ENCODE peak calls at places on chromosomes 2 and 18, in eight cellular contexts. One of them, this sample, is unnamed.

GRCh38 chr2:214529514-214529913 is 118.7 kb downstream of the VWC2L start:
- DNase-seq in neural crest cell: no peak
- DNase-seq in HL-60: no peak
- DNase-seq in lower lobe of right lung: no peak
- DNase-seq in osteoblast: no peak
- DNase-seq in brain microvascular endothelial cell: no peak
- DNase-seq in CD8-positive, alpha-beta T cell: no peak
- DNase-seq in breast epithelium: no peak
- DNase-seq in this sample: no peak

GRCh38 chr2:177673602-177674595 is 281.3 kb downstream of the AGPS start:
- DNase-seq in neural crest cell: no peak
- DNase-seq in HL-60: no peak
- DNase-seq in lower lobe of right lung: no peak
- DNase-seq in osteoblast: no peak
- DNase-seq in brain microvascular endothelial cell: no peak
- DNase-seq in CD8-positive, alpha-beta T cell: no peak
- DNase-seq in breast epithelium: no peak
- DNase-seq in this sample: no peak

GRCh38 chr18:67359868-67360838 is 156.4 kb downstream of the DSEL start:
- DNase-seq in neural crest cell: no peak
- DNase-seq in HL-60: no peak
- DNase-seq in lower lobe of right lung: no peak
- DNase-seq in osteoblast: peak; percentile 85
- DNase-seq in brain microvascular endothelial cell: peak; percentile 98
- DNase-seq in CD8-positive, alpha-beta T cell: no peak
- DNase-seq in breast epithelium: no peak
- DNase-seq in this sample: peak; percentile 59

GRCh38 chr18:36729197-36729596 is 99.6 kb downstream of the TPGS2 start:
- DNase-seq in neural crest cell: no peak
- DNase-seq in HL-60: no peak
- DNase-seq in lower lobe of right lung: no peak
- DNase-seq in osteoblast: no peak
- DNase-seq in brain microvascular endothelial cell: no peak
- DNase-seq in CD8-positive, alpha-beta T cell: no peak
- DNase-seq in breast epithelium: no peak
- DNase-seq in this sample: no peak

GRCh38 chr2:73268831-73269685 is 15.2 kb downstream of the FBXO41 start:
- DNase-seq in neural crest cell: no peak
- DNase-seq in HL-60: no peak
- DNase-seq in lower lobe of right lung: no peak
- DNase-seq in osteoblast: peak; percentile 95
- DNase-seq in brain microvascular endothelial cell: no peak
- DNase-seq in CD8-positive, alpha-beta T cell: peak; percentile 73
- DNase-seq in breast epithelium: peak; percentile 61
- DNase-seq in this sample: peak; percentile 81

GRCh38 chr2:18117592-18117991 is 239.1 kb downstream of the KCNS3 start:
- DNase-seq in neural crest cell: peak; percentile 25
- DNase-seq in HL-60: peak; percentile 33
- DNase-seq in lower lobe of right lung: peak; percentile 46
- DNase-seq in osteoblast: no peak
- DNase-seq in brain microvascular endothelial cell: peak; percentile 67
- DNase-seq in CD8-positive, alpha-beta T cell: no peak
- DNase-seq in breast epithelium: no peak
- DNase-seq in this sample: peak; percentile 50

GRCh38 chr2:171244970-171245782 is 84.5 kb upstream of the TLK1 start:
- DNase-seq in neural crest cell: no peak
- DNase-seq in HL-60: no peak
- DNase-seq in lower lobe of right lung: no peak
- DNase-seq in osteoblast: no peak
- DNase-seq in brain microvascular endothelial cell: peak; percentile 9
- DNase-seq in CD8-positive, alpha-beta T cell: no peak
- DNase-seq in breast epithelium: no peak
- DNase-seq in this sample: peak; percentile 30

GRCh38 chr2:880201-880970 is 70.3 kb upstream of the SNTG2 start:
- DNase-seq in neural crest cell: no peak
- DNase-seq in HL-60: no peak
- DNase-seq in lower lobe of right lung: no peak
- DNase-seq in osteoblast: peak; percentile 56
- DNase-seq in brain microvascular endothelial cell: no peak
- DNase-seq in CD8-positive, alpha-beta T cell: no peak
- DNase-seq in breast epithelium: peak; percentile 42
- DNase-seq in this sample: no peak

GRCh38 chr2:121579326-121579725 is 48.6 kb downstream of the RNU4ATAC start:
- DNase-seq in neural crest cell: no peak
- DNase-seq in HL-60: no peak
- DNase-seq in lower lobe of right lung: no peak
- DNase-seq in osteoblast: no peak
- DNase-seq in brain microvascular endothelial cell: no peak
- DNase-seq in CD8-positive, alpha-beta T cell: no peak
- DNase-seq in breast epithelium: no peak
- DNase-seq in this sample: no peak

GRCh38 chr2:71596011-71596410 is 142.7 kb downstream of the DYSF start:
- DNase-seq in neural crest cell: peak; percentile 63
- DNase-seq in HL-60: no peak
- DNase-seq in lower lobe of right lung: no peak
- DNase-seq in osteoblast: no peak
- DNase-seq in brain microvascular endothelial cell: no peak
- DNase-seq in CD8-positive, alpha-beta T cell: no peak
- DNase-seq in breast epithelium: no peak
- DNase-seq in this sample: no peak

GRCh38 chr2:10368491-10369231 is 66.0 kb downstream of the HPCAL1 start:
- DNase-seq in neural crest cell: no peak
- DNase-seq in HL-60: no peak
- DNase-seq in lower lobe of right lung: no peak
- DNase-seq in osteoblast: peak; percentile 77
- DNase-seq in brain microvascular endothelial cell: no peak
- DNase-seq in CD8-positive, alpha-beta T cell: no peak
- DNase-seq in breast epithelium: no peak
- DNase-seq in this sample: no peak

GRCh38 chr2:47058061-47058931 is 96.8 kb downstream of the STPG4 start:
- DNase-seq in neural crest cell: no peak
- DNase-seq in HL-60: peak; percentile 87
- DNase-seq in lower lobe of right lung: no peak
- DNase-seq in osteoblast: peak; percentile 90
- DNase-seq in brain microvascular endothelial cell: no peak
- DNase-seq in CD8-positive, alpha-beta T cell: no peak
- DNase-seq in breast epithelium: no peak
- DNase-seq in this sample: no peak

GRCh38 chr2:128797937-128798336 is 479.3 kb upstream of the HS6ST1 start:
- DNase-seq in neural crest cell: no peak
- DNase-seq in HL-60: no peak
- DNase-seq in lower lobe of right lung: no peak
- DNase-seq in osteoblast: no peak
- DNase-seq in brain microvascular endothelial cell: no peak
- DNase-seq in CD8-positive, alpha-beta T cell: no peak
- DNase-seq in breast epithelium: no peak
- DNase-seq in this sample: no peak

GRCh38 chr2:58045580-58046334 is 849 bp upstream of the VRK2 start:
- DNase-seq in neural crest cell: no peak
- DNase-seq in HL-60: peak; percentile 6
- DNase-seq in lower lobe of right lung: peak; percentile 35
- DNase-seq in osteoblast: no peak
- DNase-seq in brain microvascular endothelial cell: no peak
- DNase-seq in CD8-positive, alpha-beta T cell: no peak
- DNase-seq in breast epithelium: no peak
- DNase-seq in this sample: no peak

GRCh38 chr2:66428986-66429612 is 5.8 kb upstream of the MEIS1 start:
- DNase-seq in neural crest cell: no peak
- DNase-seq in HL-60: no peak
- DNase-seq in lower lobe of right lung: no peak
- DNase-seq in osteoblast: peak; percentile 90
- DNase-seq in brain microvascular endothelial cell: peak; percentile 36
- DNase-seq in CD8-positive, alpha-beta T cell: no peak
- DNase-seq in breast epithelium: no peak
- DNase-seq in this sample: peak; percentile 34

GRCh38 chr2:234722176-234722575 is 225.3 kb upstream of the ARL4C start:
- DNase-seq in neural crest cell: no peak
- DNase-seq in HL-60: no peak
- DNase-seq in lower lobe of right lung: no peak
- DNase-seq in osteoblast: no peak
- DNase-seq in brain microvascular endothelial cell: no peak
- DNase-seq in CD8-positive, alpha-beta T cell: no peak
- DNase-seq in breast epithelium: no peak
- DNase-seq in this sample: no peak

GRCh38 chr2:40439473-40439872 is 12.4 kb downstream of the SLC8A1 start:
- DNase-seq in neural crest cell: no peak
- DNase-seq in HL-60: no peak
- DNase-seq in lower lobe of right lung: no peak
- DNase-seq in osteoblast: no peak
- DNase-seq in brain microvascular endothelial cell: no peak
- DNase-seq in CD8-positive, alpha-beta T cell: no peak
- DNase-seq in breast epithelium: no peak
- DNase-seq in this sample: no peak

GRCh38 chr18:79545714-79546113 is 133.9 kb upstream of the CTDP1 start:
- DNase-seq in neural crest cell: no peak
- DNase-seq in HL-60: no peak
- DNase-seq in lower lobe of right lung: peak; percentile 42
- DNase-seq in osteoblast: no peak
- DNase-seq in brain microvascular endothelial cell: no peak
- DNase-seq in CD8-positive, alpha-beta T cell: no peak
- DNase-seq in breast epithelium: peak; percentile 46
- DNase-seq in this sample: no peak

GRCh38 chr18:34773961-34774754 is 64.1 kb downstream of the DTNA start:
- DNase-seq in neural crest cell: no peak
- DNase-seq in HL-60: no peak
- DNase-seq in lower lobe of right lung: no peak
- DNase-seq in osteoblast: no peak
- DNase-seq in brain microvascular endothelial cell: peak; percentile 29
- DNase-seq in CD8-positive, alpha-beta T cell: no peak
- DNase-seq in breast epithelium: no peak
- DNase-seq in this sample: peak; percentile 32
- TF ChIP-seq CTCF in neural crest cell: no peak
- TF ChIP-seq CTCF in HL-60: no peak
- TF ChIP-seq CTCF in lower lobe of right lung: no peak
- TF ChIP-seq CTCF in osteoblast: no peak
- TF ChIP-seq CTCF in brain microvascular endothelial cell: no peak
- TF ChIP-seq CTCF in CD8-positive, alpha-beta T cell: no peak
- TF ChIP-seq CTCF in breast epithelium: no peak
- TF ChIP-seq CTCF in this sample: no peak

DNA sequence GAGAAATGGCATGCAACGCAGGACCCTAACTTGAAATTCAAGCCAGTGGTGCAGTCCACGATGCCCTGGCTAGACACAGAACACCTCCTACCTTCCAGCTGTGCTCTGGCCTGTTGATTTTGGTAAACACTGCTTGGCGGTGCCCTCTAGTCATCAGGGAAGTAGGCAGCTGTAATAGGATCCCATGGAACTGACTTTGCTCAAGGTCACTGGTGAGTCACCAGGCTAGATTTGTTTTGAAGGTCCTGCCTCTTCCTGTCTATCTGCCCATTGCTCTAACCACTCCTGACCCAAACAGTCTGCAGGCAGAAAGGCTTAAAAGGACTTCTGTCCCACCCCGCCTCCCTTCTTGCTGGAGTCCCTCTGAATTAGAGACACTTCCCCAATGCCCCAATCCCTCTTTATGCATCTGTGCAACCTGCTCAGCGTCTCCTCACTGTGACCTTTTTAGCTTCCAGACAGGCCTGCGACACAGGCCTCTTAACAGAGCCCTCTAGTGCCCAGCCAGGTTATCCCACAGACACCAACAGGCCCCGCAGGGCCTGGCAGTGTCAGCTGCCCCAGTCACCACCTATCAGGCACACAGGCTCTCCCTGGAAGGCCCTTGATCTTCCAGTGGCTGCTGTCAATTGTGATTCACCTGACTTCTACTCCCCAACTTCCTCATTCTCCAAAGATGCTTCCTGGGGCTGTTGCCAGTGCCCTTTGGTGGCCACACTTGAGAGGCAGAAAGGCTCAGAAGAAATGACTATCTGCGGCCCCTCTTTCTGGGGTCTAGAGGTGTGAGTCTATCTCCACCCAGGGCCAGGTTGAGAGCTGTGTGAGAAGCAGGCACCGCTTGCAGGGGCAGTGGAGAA is 5.2 kb downstream of the TMEM127 start:
- DNase-seq in neural crest cell: no peak
- DNase-seq in HL-60: peak; percentile 82
- DNase-seq in lower lobe of right lung: peak; percentile 69
- DNase-seq in osteoblast: peak; percentile 99
- DNase-seq in brain microvascular endothelial cell: peak; percentile 74
- DNase-seq in CD8-positive, alpha-beta T cell: no peak
- DNase-seq in breast epithelium: peak; percentile 75
- DNase-seq in this sample: peak; percentile 71
- TF ChIP-seq CTCF in neural crest cell: peak; percentile 51
- TF ChIP-seq CTCF in HL-60: peak; percentile 67
- TF ChIP-seq CTCF in lower lobe of right lung: peak; percentile 45
- TF ChIP-seq CTCF in osteoblast: peak; percentile 46
- TF ChIP-seq CTCF in brain microvascular endothelial cell: peak; percentile 62
- TF ChIP-seq CTCF in CD8-positive, alpha-beta T cell: no peak
- TF ChIP-seq CTCF in breast epithelium: peak; percentile 33
- TF ChIP-seq CTCF in this sample: peak; percentile 32

GRCh38 chr2:100563407-100564247 is 834 bp downstream of the PDCL3 start:
- DNase-seq in neural crest cell: no peak
- DNase-seq in HL-60: no peak
- DNase-seq in lower lobe of right lung: no peak
- DNase-seq in osteoblast: peak; percentile 39
- DNase-seq in brain microvascular endothelial cell: no peak
- DNase-seq in CD8-positive, alpha-beta T cell: no peak
- DNase-seq in breast epithelium: no peak
- DNase-seq in this sample: no peak

GRCh38 chr2:100561191-100561590 is 1.6 kb upstream of the PDCL3 start:
- DNase-seq in neural crest cell: no peak
- DNase-seq in HL-60: no peak
- DNase-seq in lower lobe of right lung: no peak
- DNase-seq in osteoblast: no peak
- DNase-seq in brain microvascular endothelial cell: no peak
- DNase-seq in CD8-positive, alpha-beta T cell: no peak
- DNase-seq in breast epithelium: no peak
- DNase-seq in this sample: no peak

GRCh38 chr2:100560431-100560830 is 2.4 kb upstream of the PDCL3 start:
- DNase-seq in neural crest cell: no peak
- DNase-seq in HL-60: no peak
- DNase-seq in lower lobe of right lung: no peak
- DNase-seq in osteoblast: no peak
- DNase-seq in brain microvascular endothelial cell: no peak
- DNase-seq in CD8-positive, alpha-beta T cell: no peak
- DNase-seq in breast epithelium: no peak
- DNase-seq in this sample: no peak

GRCh38 chr2:100562613-100563406 is at the start of gene PDCL3:
- DNase-seq in neural crest cell: peak; percentile 86
- DNase-seq in HL-60: peak; percentile 98
- DNase-seq in lower lobe of right lung: peak; percentile 98
- DNase-seq in osteoblast: peak; percentile 98
- DNase-seq in brain microvascular endothelial cell: peak; percentile 98
- DNase-seq in CD8-positive, alpha-beta T cell: peak; percentile 93
- DNase-seq in breast epithelium: peak; percentile 92
- DNase-seq in this sample: peak; percentile 96
- TF ChIP-seq CTCF in neural crest cell: peak; percentile 26
- TF ChIP-seq CTCF in HL-60: no peak
- TF ChIP-seq CTCF in lower lobe of right lung: no peak
- TF ChIP-seq CTCF in osteoblast: peak; percentile 15
- TF ChIP-seq CTCF in brain microvascular endothelial cell: no peak
- TF ChIP-seq CTCF in CD8-positive, alpha-beta T cell: no peak
- TF ChIP-seq CTCF in breast epithelium: no peak
- TF ChIP-seq CTCF in this sample: no peak

DNA sequence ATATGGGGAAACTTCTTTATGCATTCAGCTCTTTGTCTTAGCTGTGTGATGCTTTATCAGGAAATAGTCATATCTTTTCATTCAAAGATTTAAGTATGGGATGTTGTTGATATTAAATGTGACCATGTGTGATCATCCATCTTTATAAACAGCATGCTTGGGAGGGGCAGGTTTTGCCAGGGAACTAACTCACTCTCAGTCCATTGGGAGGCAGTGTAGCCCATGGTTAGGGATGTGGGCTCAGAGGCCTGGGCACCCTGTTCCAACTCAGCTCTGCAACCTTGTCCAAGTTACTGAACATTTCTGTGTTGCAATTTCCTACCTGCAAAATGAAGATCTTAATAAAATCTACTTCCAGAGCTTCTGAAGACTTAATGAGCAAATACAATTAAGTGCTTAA is 92.0 kb upstream of the BCL2L11 start:
- DNase-seq in neural crest cell: no peak
- DNase-seq in HL-60: peak; percentile 56
- DNase-seq in lower lobe of right lung: no peak
- DNase-seq in osteoblast: no peak
- DNase-seq in brain microvascular endothelial cell: no peak
- DNase-seq in CD8-positive, alpha-beta T cell: no peak
- DNase-seq in breast epithelium: no peak
- DNase-seq in this sample: peak; percentile 46
- TF ChIP-seq CTCF in neural crest cell: peak; percentile 12
- TF ChIP-seq CTCF in HL-60: no peak
- TF ChIP-seq CTCF in lower lobe of right lung: no peak
- TF ChIP-seq CTCF in osteoblast: no peak
- TF ChIP-seq CTCF in brain microvascular endothelial cell: peak; percentile 43
- TF ChIP-seq CTCF in CD8-positive, alpha-beta T cell: no peak
- TF ChIP-seq CTCF in breast epithelium: no peak
- TF ChIP-seq CTCF in this sample: no peak

This sample was measured in Calu3.